ENCODE peak calls at places on chromosomes 6 and 20, in four cellular contexts. Z is fibroblast of lung, B is IMR-90, A is HCT116. V is an unnamed sample.

GRCh38 chr6:6376845-6377244 is 56.4 kb upstream of the F13A1 start:
- DNase-seq in B (no peak), A (no peak), Z (no peak), V (no peak)

GRCh38 chr20:37686762-37687477 is 6.9 kb upstream of the CTNNBL1 start:
- DNase-seq in B (peak; percentile 20), A (no peak), Z (peak; percentile 65), V (no peak)

GRCh38 chr20:47774081-47774777 is 11.1 kb downstream of the SULF2 start:
- DNase-seq in A (no peak), Z (no peak), B (no peak), V (peak; percentile 70)

GRCh38 chr20:50041238-50041915 is 58.6 kb downstream of the SNAI1 start:
- DNase-seq in B (no peak), Z (no peak), A (no peak), V (no peak)

GRCh38 chr6:27672113-27672799 is 199.4 kb upstream of the ZNF184 start:
- DNase-seq in Z (peak; percentile 66), B (peak; percentile 52), A (peak; percentile 90), V (peak; percentile 46)

GRCh38 chr20:25077610-25078169 is 4.3 kb downstream of the VSX1 start:
- DNase-seq in A (no peak), B (peak; percentile 6), Z (no peak), V (no peak)

GRCh38 chr6:157240059-157240959 is 83.0 kb downstream of the TMEM242 start:
- DNase-seq in A (no peak), B (peak; percentile 41), Z (no peak), V (peak; percentile 71)

GRCh38 chr20:53901064-53901463 is 169.3 kb downstream of the BCAS1 start:
- DNase-seq in A (no peak), B (peak; percentile 72), Z (no peak), V (peak; percentile 53)

GRCh38 chr6:49713346-49713745 is at the start of gene CRISP2:
- DNase-seq in B (no peak), A (no peak), Z (no peak), V (no peak)

GRCh38 chr6:24910331-24910849 is 25.4 kb downstream of the RIPOR2 start:
- DNase-seq in Z (no peak), B (no peak), A (no peak), V (no peak)

DNA sequence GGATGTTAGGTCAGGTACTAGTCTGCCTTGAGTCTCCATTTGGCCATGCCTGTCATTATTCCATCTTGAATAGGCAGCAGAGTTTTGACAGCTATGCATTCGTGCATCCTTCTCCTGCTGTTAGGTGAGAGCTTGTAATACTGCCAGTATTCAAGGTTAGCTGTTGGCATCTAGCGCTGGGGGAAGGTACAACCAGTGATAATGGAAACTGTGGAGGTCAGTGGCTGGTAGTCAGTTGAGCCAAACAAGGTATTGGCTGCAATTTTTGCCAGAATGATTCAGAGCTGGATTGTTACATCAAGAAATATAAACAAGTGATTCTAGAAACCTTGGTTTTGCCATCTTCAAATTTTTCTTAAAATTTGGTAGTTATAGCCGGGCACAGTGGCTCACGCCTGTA is 6.5 kb downstream of the FAM8A1 start:
- DNase-seq in B (no peak), Z (no peak), A (no peak), V (no peak)
- TF ChIP-seq CTCF in B (no peak), Z (no peak), A (no peak), V (no peak)

DNA sequence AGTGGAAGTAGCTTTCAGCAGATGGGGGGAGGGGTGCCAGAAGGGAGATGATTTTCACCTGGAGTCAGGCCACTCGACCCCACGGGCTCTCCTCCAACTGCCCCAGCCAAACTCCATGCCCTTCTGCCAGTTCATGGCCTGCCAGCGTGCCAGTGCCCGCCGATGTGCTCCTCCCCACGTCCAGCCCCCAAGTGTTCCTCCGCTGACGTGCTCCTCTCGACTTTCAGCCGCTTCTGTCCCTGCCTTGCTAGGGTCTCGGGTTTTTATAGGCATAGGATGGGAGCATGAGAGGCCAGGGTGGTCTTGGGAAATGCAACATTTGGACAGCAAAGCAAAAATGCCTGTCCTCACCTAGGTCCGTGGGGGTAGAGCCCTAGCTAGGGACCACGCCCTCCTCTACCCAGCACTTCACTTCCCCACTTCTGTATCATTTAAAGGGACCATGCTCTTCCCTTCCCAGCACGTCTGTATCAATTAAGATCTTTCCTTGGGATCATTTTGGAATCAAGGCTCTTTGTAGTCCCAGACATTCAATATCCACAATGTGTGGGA is 54.4 kb downstream of the PRND start:
- DNase-seq in Z (no peak), B (no peak), A (no peak), V (no peak)
- H3K9ac ChIP-seq in Z (no peak overlapping the region), B (no peak overlapping the region), A (no peak overlapping the region), V (no peak overlapping the region)

DNA sequence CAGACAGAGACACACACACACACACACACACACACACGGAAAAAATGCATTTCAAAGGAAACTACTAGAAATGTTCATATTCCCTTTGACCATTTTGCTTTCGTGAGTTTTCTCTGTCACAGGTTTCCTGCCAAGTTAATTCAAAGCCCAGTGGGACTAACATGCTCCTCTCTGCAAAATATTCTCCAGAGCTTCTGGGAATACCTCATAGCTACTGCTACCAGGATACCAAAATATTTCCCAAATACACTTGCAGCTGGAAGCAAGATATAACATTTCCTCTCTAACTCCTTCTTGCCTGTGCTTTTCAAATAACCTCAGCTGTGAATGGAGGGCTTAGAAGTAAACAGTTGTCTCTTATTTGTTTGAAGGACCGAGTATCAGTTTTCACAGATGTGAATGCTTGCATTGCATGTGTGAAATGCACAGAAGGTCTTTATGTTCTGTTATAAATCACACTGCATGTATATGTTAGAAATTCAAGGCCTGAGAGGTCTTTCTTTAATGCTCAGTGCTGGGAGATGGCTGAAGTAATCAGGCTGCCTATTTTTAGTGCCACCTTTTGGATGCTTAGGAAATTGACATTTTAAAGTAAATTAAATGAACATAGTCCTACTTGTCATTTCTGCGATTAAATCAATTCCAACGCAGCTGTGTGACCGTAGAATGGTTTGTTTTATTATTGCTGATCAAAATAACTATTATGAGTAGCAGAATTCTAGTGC is 8.7 kb upstream of the FAM209A start:
- DNase-seq in B (peak; percentile 29), Z (peak; percentile 37), A (no peak), V (no peak)
- TF ChIP-seq CTCF in B (peak; percentile 36), Z (peak; percentile 38), A (peak; percentile 14), V (no peak)

DNA sequence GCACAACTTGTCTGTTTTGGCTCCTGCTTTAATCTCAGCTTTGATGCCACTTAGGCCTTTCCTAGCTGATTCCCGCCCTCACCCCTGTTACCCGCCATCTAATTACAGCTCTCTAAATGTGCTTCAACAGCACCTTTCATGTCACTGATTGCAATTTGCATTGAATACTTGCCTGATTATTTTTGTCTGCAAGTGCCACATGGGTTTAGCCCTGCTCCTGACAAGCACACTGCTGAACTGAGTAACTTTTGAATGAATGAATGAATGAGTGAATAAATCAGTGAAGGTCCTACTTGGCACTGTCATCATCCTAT is 591 bp upstream of the DCBLD1 start:
- DNase-seq in A (no peak), Z (no peak), B (no peak), V (peak; percentile 24)
- H3K9ac ChIP-seq in A (peak overlapping the region; percentile 92), Z (no peak overlapping the region), B (no peak overlapping the region), V (peak overlapping the region; percentile 61)